ENCODE peak calls at places on chromosomes 4 and X, in eight cellular contexts. D is upper lobe of left lung, H is heart left ventricle, V is HepG2, B is stomach, E is vagina, O is HCT116, M is K562. C is an unnamed sample. For H3K4me1, the result is how much of the 10 kb centered on the place peaks cover.

GRCh38 chrX:39677585-39677984 is 420.2 kb downstream of the BCOR start:
- DNase-seq in D (no peak), H (no peak), V (no peak), B (no peak), E (no peak), O (no peak), M (no peak), C (no peak)

GRCh38 chrX:14095702-14096101 is 66.0 kb upstream of the GEMIN8 start:
- DNase-seq in D (peak), H (no peak), V (peak), B (peak), E (no peak), O (peak), M (peak), C (no peak)

GRCh38 chr4:169283114-169283509 is 12.4 kb upstream of the SH3RF1 start:
- DNase-seq in D (no peak), H (no peak), V (no peak), B (no peak), E (no peak), O (no peak), M (no peak), C (no peak)

GRCh38 chr4:36824682-36825081 is 419.9 kb upstream of the NWD2 start:
- DNase-seq in D (no peak), H (no peak), V (no peak), B (no peak), E (no peak), O (peak), M (peak), C (no peak)

GRCh38 chrX:47958943-47959342 is 44.8 kb downstream of the ZNF182 start:
- DNase-seq in D (no peak), H (no peak), V (peak), B (no peak), E (no peak), O (no peak), M (no peak), C (no peak)

GRCh38 chrX:119121341-119121740 is 6.3 kb downstream of the KIAA1210 start:
- DNase-seq in D (no peak), H (no peak), V (no peak), B (no peak), E (no peak), O (no peak), M (no peak), C (no peak)

GRCh38 chrX:108186811-108187210 is 95.2 kb downstream of the ATG4A start:
- DNase-seq in D (no peak), H (no peak), V (peak), B (no peak), E (no peak), O (peak), M (no peak), C (no peak)

GRCh38 chr4:7906171-7906581 is 33.5 kb downstream of the AFAP1 start:
- DNase-seq in D (no peak), H (no peak), V (no peak), B (no peak), E (no peak), O (no peak), M (no peak), C (no peak)

GRCh38 chr4:110046588-110047049 is 133.9 kb downstream of the EGF start:
- DNase-seq in D (no peak), H (no peak), V (no peak), B (no peak), E (no peak), O (peak), M (no peak), C (no peak)

GRCh38 chrX:123340691-123341090 is 156.6 kb downstream of the GRIA3 start:
- DNase-seq in D (no peak), H (no peak), V (no peak), B (no peak), E (no peak), O (no peak), M (no peak), C (no peak)

GRCh38 chr4:146132445-146132844 is 43.1 kb upstream of the LSM6 start:
- DNase-seq in D (no peak), H (no peak), V (no peak), B (no peak), E (no peak), O (no peak), M (no peak), C (no peak)

GRCh38 chr4:100651499-100652165 is 133.8 kb upstream of the EMCN start:
- DNase-seq in D (no peak), H (no peak), V (no peak), B (no peak), E (no peak), O (no peak), M (no peak), C (no peak)

GRCh38 chrX:118773782-118774181 is 46.4 kb downstream of the IL13RA1 start:
- DNase-seq in D (peak), H (no peak), V (no peak), B (peak), E (no peak), O (no peak), M (no peak), C (no peak)

GRCh38 chrX:79081895-79082512 is 62.5 kb upstream of the GPR174 start:
- DNase-seq in D (no peak), H (no peak), V (no peak), B (no peak), E (no peak), O (no peak), M (peak), C (no peak)

GRCh38 chrX:31323658-31324057 is 251.8 kb upstream of the FTHL17 start:
- DNase-seq in D (no peak), H (no peak), V (no peak), B (no peak), E (no peak), O (no peak), M (no peak), C (no peak)

GRCh38 chr4:95050980-95051688 is 293.4 kb downstream of the BMPR1B start:
- DNase-seq in D (no peak), H (no peak), V (no peak), B (no peak), E (no peak), O (no peak), M (no peak), C (no peak)

GRCh38 chrX:68652327-68652930 is 5.0 kb downstream of the STARD8 start:
- DNase-seq in D (no peak), H (no peak), V (no peak), B (no peak), E (no peak), O (no peak), M (no peak), C (no peak)

GRCh38 chr4:131644619-131645018 is 1504.5 kb upstream of the PCDH10 start:
- DNase-seq in D (no peak), H (no peak), V (peak), B (no peak), E (no peak), O (peak), M (no peak), C (no peak)

GRCh38 chr4:4333265-4333706 is 43.2 kb downstream of the ZBTB49 start:
- DNase-seq in D (peak), H (no peak), V (no peak), B (peak), E (no peak), O (no peak), M (no peak), C (no peak)

GRCh38 chr4:90833698-90834097 is 706.5 kb downstream of the CCSER1 start:
- DNase-seq in D (no peak), H (no peak), V (no peak), B (no peak), E (no peak), O (no peak), M (no peak), C (no peak)

GRCh38 chrX:3262906-3263305 is 83.5 kb downstream of the MXRA5 start:
- DNase-seq in D (no peak), H (no peak), V (peak), B (no peak), E (no peak), O (peak), M (no peak), C (no peak)

GRCh38 chr4:144650311-144650820 is 4.4 kb downstream of the HHIP start:
- DNase-seq in D (no peak), H (no peak), V (no peak), B (no peak), E (no peak), O (no peak), M (no peak), C (no peak)

GRCh38 chrX:132954323-132954722 is 4.1 kb downstream of the HS6ST2 start:
- DNase-seq in D (no peak), H (no peak), V (no peak), B (no peak), E (no peak), O (no peak), M (no peak), C (no peak)

GRCh38 chrX:33109858-33110257 is 101.5 kb downstream of the DMD start:
- DNase-seq in D (no peak), H (no peak), V (peak), B (no peak), E (no peak), O (no peak), M (no peak), C (no peak)

GRCh38 chr4:156294577-156294976 is 340.9 kb upstream of the CTSO start:
- DNase-seq in D (peak), H (no peak), V (peak), B (no peak), E (no peak), O (peak), M (no peak), C (no peak)

GRCh38 chr4:38563703-38564490 is 100.1 kb upstream of the KLF3 start:
- DNase-seq in D (no peak), H (no peak), V (no peak), B (no peak), E (no peak), O (no peak), M (no peak), C (no peak)

GRCh38 chr4:186689476-186689875 is 34.2 kb downstream of the FAT1 start:
- DNase-seq in D (peak), H (no peak), V (no peak), B (no peak), E (no peak), O (no peak), M (no peak), C (no peak)

GRCh38 chr4:145920205-145920604 is 18.4 kb downstream of the ZNF827 start:
- DNase-seq in D (no peak), H (no peak), V (no peak), B (no peak), E (no peak), O (no peak), M (no peak), C (no peak)

GRCh38 chr4:127698789-127699200 is 31.4 kb upstream of the SLC25A31 start:
- DNase-seq in D (no peak), H (no peak), V (no peak), B (no peak), E (no peak), O (peak), M (no peak), C (no peak)

GRCh38 chr4:174198396-174199179 is 84.9 kb downstream of the FBXO8 start:
- DNase-seq in D (no peak), H (no peak), V (no peak), B (no peak), E (no peak), O (no peak), M (peak), C (no peak)

GRCh38 chr4:168857546-168858314 is 152.3 kb downstream of the CBR4 start:
- DNase-seq in D (no peak), H (no peak), V (no peak), B (no peak), E (no peak), O (no peak), M (no peak), C (no peak)

GRCh38 chr4:2869659-2870058 is 26.0 kb downstream of the ADD1 start:
- DNase-seq in D (no peak), H (no peak), V (no peak), B (no peak), E (no peak), O (no peak), M (no peak), C (no peak)

GRCh38 chr4:108352664-108353308 is 184.1 kb upstream of the LEF1 start:
- DNase-seq in D (no peak), H (no peak), V (no peak), B (no peak), E (no peak), O (no peak), M (no peak), C (no peak)

GRCh38 chr4:73770917-73771316 is 30.5 kb downstream of the CXCL8 start:
- DNase-seq in D (no peak), H (no peak), V (no peak), B (peak), E (no peak), O (no peak), M (no peak), C (no peak)

GRCh38 chrX:46326161-46326560 is 219.1 kb downstream of the ZNF674 start:
- DNase-seq in D (no peak), H (no peak), V (no peak), B (no peak), E (no peak), O (no peak), M (no peak), C (no peak)

DNA sequence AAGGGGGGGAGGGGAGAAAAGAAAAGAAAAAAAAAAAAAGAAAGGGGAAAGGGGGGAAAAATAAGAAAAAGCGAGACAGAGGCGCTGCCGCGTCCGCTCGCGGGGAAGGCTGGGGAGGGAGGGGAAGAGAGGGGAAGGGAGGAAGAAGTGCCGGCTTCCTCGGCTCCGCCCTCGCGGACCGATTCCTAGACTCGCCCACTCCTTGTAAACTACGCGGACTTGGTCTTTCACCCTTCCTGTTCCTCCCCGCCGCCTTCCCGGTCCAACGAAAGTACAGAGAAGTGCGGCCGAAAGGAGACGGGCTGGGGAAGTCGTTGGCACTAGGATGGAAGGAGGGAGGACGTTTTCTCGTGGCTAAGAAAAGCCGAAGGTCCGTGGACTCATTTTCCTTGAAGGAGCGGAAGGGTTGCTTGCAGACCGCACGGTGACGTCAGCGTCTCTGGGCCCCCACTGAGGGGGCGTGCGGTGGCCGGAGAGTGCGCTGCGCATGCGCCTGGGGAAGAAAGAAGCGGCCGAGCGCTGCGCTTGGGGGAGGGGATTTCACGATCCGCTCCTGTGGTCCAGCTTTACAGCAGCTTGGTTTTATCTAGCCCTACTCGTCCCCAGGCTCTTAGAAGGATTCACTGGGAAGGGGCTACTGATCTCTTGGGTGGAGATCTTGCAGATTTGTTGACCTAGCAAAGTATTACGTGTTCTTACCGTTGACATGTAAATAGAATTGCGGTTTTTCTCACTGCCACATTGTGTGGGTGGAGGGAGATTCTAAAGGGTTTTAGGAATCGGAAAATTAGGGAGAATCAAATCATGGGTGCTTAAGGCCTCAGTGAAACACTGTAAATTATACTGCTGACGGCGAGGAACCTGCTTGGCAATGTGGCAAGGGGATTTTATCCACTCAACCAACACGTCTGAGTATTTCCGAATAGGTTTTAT is at the start of gene CCNI:
- DNase-seq in D (peak), H (peak), V (peak), B (peak), E (peak), O (peak), M (peak), C (peak)
- H3K4me1 ChIP-seq in D (under half), H (under half), V (under half), B (under half), E (under half), O (under half), M (under half), C (under half)

DNA sequence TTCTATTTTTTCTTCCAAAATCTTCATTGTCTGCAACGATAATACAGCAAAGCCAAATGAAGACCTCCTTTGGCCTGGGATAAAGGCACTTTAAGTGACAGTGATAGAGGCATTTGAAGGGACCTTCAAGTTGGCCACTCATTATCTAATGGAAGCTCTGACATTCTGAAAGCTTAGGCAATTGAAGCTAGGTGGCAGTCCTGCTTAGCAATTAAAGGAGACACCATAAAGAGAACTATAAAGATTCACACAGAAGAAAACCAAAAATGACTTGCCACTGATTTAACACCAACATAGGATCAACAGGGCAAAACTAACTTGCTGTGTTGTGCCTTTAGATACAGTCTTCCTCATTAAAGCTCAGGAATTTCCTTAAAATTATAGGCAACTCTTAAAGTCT is 103.3 kb upstream of the TSPAN7 start:
- DNase-seq in D (no peak), H (no peak), V (no peak), B (no peak), E (no peak), O (no peak), M (no peak), C (no peak)
- TF ChIP-seq CTCF in D (no peak), H (peak), V (peak), B (no peak), E (no peak), O (no peak), M (peak), C (no peak)

DNA sequence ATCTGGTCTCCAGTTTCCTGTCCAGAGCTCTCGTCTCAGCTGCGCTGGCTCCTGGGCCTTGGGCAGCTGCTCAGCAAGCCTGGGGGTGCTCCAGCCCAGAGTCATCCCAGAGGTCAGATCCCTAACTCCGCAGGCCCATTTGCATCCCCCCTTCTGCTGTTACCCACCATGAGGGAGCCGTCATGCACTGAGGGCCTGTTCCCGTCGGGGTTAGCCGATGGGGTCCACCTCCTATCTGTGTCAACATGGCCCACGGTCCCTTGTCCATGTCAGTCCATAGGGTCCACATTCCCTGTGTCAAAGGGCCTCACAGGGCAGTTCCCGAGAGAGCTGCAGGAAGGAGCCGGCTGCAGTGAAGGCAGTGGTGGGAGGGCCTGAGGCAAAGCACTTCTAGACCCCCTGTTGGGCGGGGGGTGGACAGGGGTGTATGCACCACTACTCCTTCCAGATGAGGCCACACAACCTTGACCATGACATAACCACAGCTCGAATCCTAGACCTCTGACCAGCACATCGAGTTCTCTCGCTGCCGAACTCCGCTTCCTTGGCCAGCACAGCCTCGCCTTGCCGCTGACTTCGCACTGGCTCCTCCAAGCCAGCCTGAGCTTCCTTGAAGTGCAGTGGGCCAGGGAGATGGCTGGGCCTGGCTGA is 24.9 kb downstream of the WDR1 start:
- DNase-seq in D (no peak), H (peak), V (no peak), B (no peak), E (no peak), O (no peak), M (no peak), C (no peak)
- TF ChIP-seq POLR2A in D (no peak), H (no peak), V (no peak), B (no peak), E (no peak), O (no peak), M (no peak), C (no peak)

DNA sequence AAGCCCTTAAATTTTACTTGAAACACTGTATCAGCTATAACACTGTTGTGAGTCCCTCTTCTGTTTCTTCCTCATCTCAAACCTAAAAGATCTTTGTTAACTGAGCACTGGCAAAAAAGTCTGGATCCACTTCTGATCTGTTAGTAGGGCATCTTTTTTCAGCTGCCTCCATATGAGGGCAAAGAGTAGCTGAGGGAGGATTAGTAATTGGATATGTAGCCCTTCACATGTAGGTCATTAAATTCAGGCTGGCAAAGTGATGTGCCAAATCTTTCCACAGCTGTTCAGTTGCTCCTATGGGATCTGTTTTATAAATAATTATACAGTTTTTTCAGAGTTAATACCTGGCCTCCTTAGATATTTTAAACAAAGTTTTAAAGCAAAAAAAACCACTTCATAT is 1.1 kb upstream of the TRMT10A start:
- DNase-seq in D (no peak), H (no peak), V (no peak), B (no peak), E (no peak), O (no peak), M (no peak), C (no peak)
- H3K4me1 ChIP-seq in D (under half), H (under half), V (under half), B (under half), E (under half), O (under half), M (under half), C (under half)

DNA sequence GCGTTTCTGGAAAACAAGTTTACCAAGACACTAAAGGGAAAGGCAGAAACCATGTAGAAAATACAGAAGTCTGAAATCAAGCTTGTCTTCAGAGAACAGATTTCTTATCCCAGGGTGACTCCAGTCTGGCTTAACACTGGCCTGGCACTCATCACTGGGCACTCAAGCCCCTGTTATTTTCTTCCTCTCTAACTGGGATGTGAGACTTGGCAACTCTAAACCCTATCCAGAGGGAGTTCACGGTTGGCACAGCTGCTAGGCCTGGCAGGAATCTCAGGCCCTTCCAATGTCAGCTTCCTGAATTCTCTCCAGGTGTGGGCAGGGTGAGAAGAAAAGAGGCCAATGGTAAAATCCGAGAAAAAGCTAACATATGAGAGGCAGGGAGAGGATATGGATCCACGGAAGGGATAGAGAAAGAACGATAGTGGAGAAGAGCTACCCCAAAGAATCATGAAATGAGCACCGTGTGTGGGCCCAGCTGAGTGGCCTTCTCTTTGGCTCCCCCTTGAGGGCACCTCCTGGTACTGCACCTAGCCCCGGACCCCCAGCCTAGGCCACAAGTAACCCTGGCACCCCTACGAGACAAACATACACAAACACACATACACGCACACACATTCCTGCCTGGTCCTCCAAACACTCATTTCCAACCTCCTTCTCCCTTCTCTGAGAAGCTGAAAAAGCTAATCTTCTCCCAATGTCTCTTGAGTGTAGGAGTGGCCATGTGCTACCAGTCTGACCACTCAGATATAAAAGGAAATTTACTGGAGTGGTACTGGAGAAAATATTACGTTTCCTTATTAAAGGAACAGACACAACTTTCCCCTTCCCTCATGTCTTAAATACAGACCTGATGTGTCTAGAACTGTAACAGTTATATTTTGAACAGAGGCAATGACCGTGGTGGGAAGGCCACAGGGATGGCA is 16.6 kb upstream of the PTCHD1 start:
- DNase-seq in D (peak), H (no peak), V (no peak), B (no peak), E (no peak), O (no peak), M (peak), C (no peak)
- TF ChIP-seq CTCF in D (peak), H (peak), V (peak), B (no peak), E (no peak), O (peak), M (peak), C (peak)

C was measured in esophagus squamous epithelium.